ENCODE peak calls at places on chromosome 15, in eight cellular contexts. P, L, N, X, K, Y, S and W are unnamed samples.

GRCh38 chr15:96345560-96346389 is 15.3 kb downstream of the NR2F2 start:
- DNase-seq in P (no peak), L (no peak), N (peak; percentile 3), X (no peak), K (no peak), Y (peak; percentile 89), S (no peak), W (no peak)

GRCh38 chr15:29139540-29140459 is 129.8 kb downstream of the NSMCE3 start:
- DNase-seq in P (peak; percentile 54), L (peak; percentile 54), N (peak; percentile 45), X (peak; percentile 38), K (no peak), Y (no peak), S (peak; percentile 53), W (no peak)

GRCh38 chr15:98062869-98063268 is 102.4 kb downstream of the ARRDC4 start:
- DNase-seq in P (no peak), L (no peak), N (no peak), X (no peak), K (no peak), Y (no peak), S (no peak), W (no peak)

GRCh38 chr15:56732881-56733130 is 503 bp downstream of the ZNF280D start:
- DNase-seq in P (no peak), L (no peak), N (no peak), X (no peak), K (no peak), Y (peak; percentile 68), S (no peak), W (no peak)

GRCh38 chr15:89863918-89864317 is 29.9 kb downstream of the AP3S2 start:
- DNase-seq in P (no peak), L (no peak), N (no peak), X (no peak), K (no peak), Y (no peak), S (no peak), W (no peak)

GRCh38 chr15:81095690-81096365 is 38.2 kb upstream of the CFAP161 start:
- DNase-seq in P (no peak), L (no peak), N (peak; percentile 19), X (no peak), K (no peak), Y (no peak), S (no peak), W (no peak)

GRCh38 chr15:36691596-36691995 is 112.2 kb downstream of the CDIN1 start:
- DNase-seq in P (no peak), L (no peak), N (no peak), X (no peak), K (no peak), Y (no peak), S (no peak), W (no peak)

GRCh38 chr15:79433610-79434009 is 1.5 kb downstream of the MINAR1 start:
- DNase-seq in P (no peak), L (no peak), N (no peak), X (no peak), K (no peak), Y (no peak), S (no peak), W (no peak)

GRCh38 chr15:81480645-81481053 is 106.6 kb upstream of the TMC3 start:
- DNase-seq in P (peak; percentile 43), L (no peak), N (peak; percentile 66), X (no peak), K (peak; percentile 52), Y (peak; percentile 18), S (no peak), W (no peak)

GRCh38 chr15:61131598-61131954 is 97.5 kb downstream of the RORA start:
- DNase-seq in P (no peak), L (no peak), N (no peak), X (no peak), K (no peak), Y (no peak), S (no peak), W (no peak)

GRCh38 chr15:92943581-92943980 is 43.5 kb downstream of the CHD2 start:
- DNase-seq in P (no peak), L (no peak), N (no peak), X (no peak), K (no peak), Y (no peak), S (no peak), W (no peak)

GRCh38 chr15:32844118-32844711 is 126.4 kb downstream of the GREM1 start:
- DNase-seq in P (no peak), L (no peak), N (peak; percentile 24), X (no peak), K (peak; percentile 28), Y (no peak), S (no peak), W (no peak)

GRCh38 chr15:44069489-44069888 is 125.6 kb downstream of the FRMD5 start:
- DNase-seq in P (no peak), L (no peak), N (no peak), X (no peak), K (no peak), Y (no peak), S (no peak), W (no peak)

GRCh38 chr15:66452971-66453580 is 44.5 kb downstream of the SNAPC5 start:
- DNase-seq in P (no peak), L (no peak), N (no peak), X (no peak), K (no peak), Y (peak; percentile 31), S (no peak), W (no peak)

GRCh38 chr15:38130739-38131498 is 121.7 kb upstream of the SPRED1 start:
- DNase-seq in P (no peak), L (no peak), N (no peak), X (no peak), K (no peak), Y (peak; percentile 92), S (no peak), W (no peak)

GRCh38 chr15:31237042-31237324 is 89.7 kb upstream of the KLF13 start:
- DNase-seq in P (no peak), L (no peak), N (no peak), X (no peak), K (no peak), Y (no peak), S (no peak), W (no peak)

GRCh38 chr15:35078221-35078915 is 6.7 kb downstream of the NANOGP8 start:
- DNase-seq in P (peak; percentile 2), L (peak; percentile 67), N (peak; percentile 85), X (peak; percentile 5), K (peak; percentile 52), Y (peak; percentile 57), S (peak; percentile 3), W (no peak)

GRCh38 chr15:34330279-34330678 is 7.3 kb downstream of the SLC12A6 start:
- DNase-seq in P (no peak), L (no peak), N (no peak), X (no peak), K (no peak), Y (no peak), S (no peak), W (no peak)

GRCh38 chr15:88717342-88718017 is 78.7 kb downstream of the ISG20 start:
- DNase-seq in P (no peak), L (no peak), N (no peak), X (no peak), K (no peak), Y (no peak), S (no peak), W (no peak)

GRCh38 chr15:43329222-43329959 is 982 bp downstream of the LCMT2 start:
- DNase-seq in P (peak; percentile 5), L (no peak), N (peak; percentile 62), X (no peak), K (no peak), Y (peak; percentile 34), S (peak; percentile 1), W (no peak)

GRCh38 chr15:62391565-62392262 is 226.6 kb upstream of the C2CD4B start:
- DNase-seq in P (peak; percentile 3), L (no peak), N (peak; percentile 73), X (no peak), K (no peak), Y (peak; percentile 58), S (peak; percentile 18), W (no peak)